ENCODE peak calls at places on chromosomes 3 and 15, in seven cellular contexts. I is activated T-cell treated with anti-CD3 and anti-CD28 coated beads for 4 hours; G is amniotic stem cell; J is activated CD4-positive, alpha-beta T cell treated with anti-CD3 and anti-CD28 coated beads for 48 hours; F is NCI-H446; Y is nephron progenitor cell; E is erythroblast. N is an unnamed sample.

GRCh38 chr3:140771030-140771677 is 93.3 kb downstream of the TRIM42 start:
- DNase-seq in Y (no peak), G (no peak), I (no peak), F (no peak), J (no peak), E (no peak), N (no peak)

GRCh38 chr3:135503429-135504083 is 462.0 kb upstream of the PPP2R3A start:
- DNase-seq in G (peak; percentile 11), F (peak; percentile 81), J (peak; percentile 59), I (no peak), Y (peak; percentile 86), E (peak; percentile 39), N (peak; percentile 14)

GRCh38 chr3:133986302-133986701 is 43.4 kb downstream of the SLCO2A1 start:
- DNase-seq in Y (no peak), J (no peak), F (no peak), G (no peak), I (no peak), E (no peak), N (no peak)

GRCh38 chr3:149655826-149656599 is 1.8 kb downstream of the WWTR1 start:
- DNase-seq in I (no peak), F (no peak), Y (no peak), J (no peak), E (no peak), G (no peak), N (no peak)

GRCh38 chr15:70258369-70259029 is 160.8 kb upstream of the TLE3 start:
- DNase-seq in F (no peak), Y (no peak), I (peak; percentile 46), G (no peak), J (peak; percentile 90), E (peak; percentile 15), N (no peak)

GRCh38 chr15:90813796-90814192 is 54.6 kb upstream of the FURIN start:
- DNase-seq in F (no peak), J (no peak), G (no peak), E (no peak), Y (no peak), I (no peak), N (no peak)

GRCh38 chr15:93477721-93478120 is 388.7 kb upstream of the RGMA start:
- DNase-seq in Y (no peak), G (no peak), I (no peak), F (no peak), J (no peak), E (no peak), N (no peak)

GRCh38 chr15:40242671-40243070 is 3.8 kb downstream of the PAK6 start:
- DNase-seq in F (no peak), G (no peak), I (no peak), E (no peak), Y (no peak), J (no peak), N (no peak)

GRCh38 chr15:76823903-76824302 is 81.2 kb downstream of the SCAPER start:
- DNase-seq in G (no peak), Y (no peak), E (no peak), J (no peak), F (no peak), I (no peak), N (no peak)

GRCh38 chr3:5545719-5546118 is 358.2 kb downstream of the EDEM1 start:
- DNase-seq in I (no peak), G (no peak), E (no peak), F (no peak), Y (no peak), J (no peak), N (no peak)

GRCh38 chr3:123129532-123129931 is 62.7 kb downstream of the PDIA5 start:
- DNase-seq in Y (no peak), G (no peak), F (no peak), I (no peak), E (no peak), J (no peak), N (no peak)

GRCh38 chr15:44295909-44296420 is 7.4 kb downstream of the GOLM2 start:
- DNase-seq in I (no peak), G (no peak), Y (no peak), E (no peak), J (no peak), F (no peak), N (no peak)

GRCh38 chr3:159762981-159763465 is 225.6 kb upstream of the IL12A start:
- DNase-seq in J (peak; percentile 40), Y (peak; percentile 55), E (no peak), F (no peak), G (peak; percentile 61), I (no peak), N (no peak)

GRCh38 chr3:194884649-194885315 is 199.1 kb downstream of the FAM43A start:
- DNase-seq in E (no peak), Y (no peak), I (no peak), G (no peak), J (no peak), F (no peak), N (no peak)

GRCh38 chr3:29335921-29336320 is 55.0 kb downstream of the RBMS3 start:
- DNase-seq in G (no peak), F (no peak), E (no peak), I (no peak), J (no peak), Y (no peak), N (no peak)

GRCh38 chr3:30689202-30689641 is 82.8 kb downstream of the TGFBR2 start:
- DNase-seq in G (no peak), E (no peak), F (peak; percentile 37), Y (no peak), I (no peak), J (no peak), N (no peak)

GRCh38 chr15:57500256-57500655 is 91.4 kb upstream of the MYZAP start:
- DNase-seq in J (no peak), G (no peak), E (no peak), I (no peak), F (no peak), Y (no peak), N (no peak)

GRCh38 chr3:3191675-3192480 is 12.4 kb upstream of the CRBN start:
- DNase-seq in G (no peak), I (no peak), F (no peak), Y (no peak), E (peak; percentile 41), J (no peak), N (no peak)

GRCh38 chr15:58380280-58380945 is 51.4 kb upstream of the LIPC start:
- DNase-seq in J (no peak), G (no peak), I (no peak), E (no peak), F (peak; percentile 56), Y (no peak), N (no peak)

GRCh38 chr3:140499114-140499757 is 178.6 kb upstream of the TRIM42 start:
- DNase-seq in I (no peak), G (no peak), J (no peak), E (no peak), Y (no peak), F (peak; percentile 56), N (no peak)

GRCh38 chr3:46440531-46441294 is 24.0 kb downstream of the LTF start:
- DNase-seq in F (no peak), E (no peak), I (no peak), Y (no peak), J (peak; percentile 40), G (no peak), N (no peak)

GRCh38 chr3:14304101-14305045 is 98.0 kb upstream of the SLC6A6 start:
- DNase-seq in J (no peak), F (peak; percentile 1), Y (no peak), E (no peak), I (no peak), G (no peak), N (no peak)

GRCh38 chr3:78728406-78729145 is 1039.2 kb downstream of the ROBO1 start:
- DNase-seq in J (no peak), F (peak; percentile 83), I (no peak), Y (no peak), E (no peak), G (no peak), N (peak; percentile 58)

GRCh38 chr3:22371592-22372291 is 620.7 kb upstream of the ZNF385D start:
- DNase-seq in I (no peak), Y (peak; percentile 37), F (no peak), G (no peak), E (no peak), J (no peak), N (no peak)

GRCh38 chr15:72198410-72199270 is 1.1 kb upstream of the GRAMD2A start:
- DNase-seq in G (no peak), Y (no peak), I (no peak), E (no peak), F (no peak), J (peak; percentile 32), N (no peak)

GRCh38 chr3:146334151-146334550 is 83.2 kb upstream of the PLSCR4 start:
- DNase-seq in J (no peak), I (no peak), G (no peak), F (peak; percentile 22), E (no peak), Y (no peak), N (no peak)